ENCODE peak calls at places on chromosomes 13 and 19, in nine cellular contexts. I, E, V, D, M, T, F, J and A are unnamed samples.

GRCh38 chr13:106691251-106691650 is 123.3 kb upstream of the ARGLU1 start:
- DNase-seq in I (no peak), T (no peak), J (no peak), E (no peak), D (no peak), V (no peak), M (no peak), F (no peak), A (no peak)

GRCh38 chr13:63297162-63297561 is 1881.5 kb upstream of the PCDH20 start:
- DNase-seq in F (no peak), I (no peak), V (no peak), T (no peak), E (no peak), J (no peak), D (no peak), M (no peak), A (no peak)

GRCh38 chr13:19592657-19593175 is 31.4 kb upstream of the TPTE2 start:
- DNase-seq in M (no peak), V (no peak), D (no peak), T (no peak), F (no peak), J (no peak), E (no peak), I (no peak), A (no peak)

GRCh38 chr19:42401365-42402303 is 11.5 kb upstream of the CNFN start:
- DNase-seq in I (peak), D (peak), J (peak), V (peak), E (peak), T (peak), M (peak), F (peak), A (peak)

GRCh38 chr13:77928909-77929308 is 10.3 kb upstream of the EDNRB start:
- DNase-seq in F (no peak), E (no peak), J (no peak), T (no peak), M (no peak), V (no peak), D (no peak), I (no peak), A (peak)

GRCh38 chr19:29629836-29630534 is 23.9 kb downstream of the POP4 start:
- DNase-seq in V (no peak), M (no peak), E (no peak), D (no peak), I (no peak), J (peak), T (no peak), F (peak), A (peak)

GRCh38 chr19:1608414-1609391 is 3.4 kb upstream of the UQCR11 start:
- DNase-seq in I (no peak), J (no peak), M (no peak), V (no peak), D (no peak), T (peak), E (no peak), F (no peak), A (peak)

GRCh38 chr13:29457299-29457698 is 138.2 kb downstream of the SLC7A1 start:
- DNase-seq in T (no peak), I (no peak), V (no peak), F (no peak), D (no peak), J (no peak), E (no peak), M (no peak), A (peak)

GRCh38 chr13:109131698-109132257 is 502.4 kb downstream of the MYO16 start:
- DNase-seq in M (no peak), E (peak), F (no peak), D (no peak), J (no peak), V (no peak), T (no peak), I (no peak), A (no peak)

DNA sequence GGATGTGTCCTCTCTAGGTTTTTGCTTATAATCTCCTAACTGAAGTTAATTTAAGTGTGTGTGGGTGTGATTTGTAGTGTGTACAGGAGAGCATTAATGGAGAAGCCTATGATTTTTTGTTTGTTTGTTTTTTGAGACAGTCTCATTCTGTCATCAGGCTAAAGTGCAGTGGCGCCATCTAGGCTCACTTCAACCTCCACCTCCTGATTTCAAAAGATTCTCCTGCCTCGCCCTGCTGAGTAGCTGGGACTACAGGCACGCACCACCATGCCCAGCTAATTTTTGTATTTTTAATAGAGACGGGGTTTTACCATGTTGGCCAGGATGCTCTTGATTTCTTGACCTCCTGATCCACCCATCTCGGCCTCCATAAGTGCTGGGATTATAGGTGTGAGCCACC is 20.6 kb downstream of the ZNF701 start:
- DNase-seq in J (no peak), D (no peak), I (no peak), E (no peak), F (no peak), V (no peak), T (no peak), M (no peak), A (no peak)
- TF ChIP-seq CTCF in J (no peak), D (no peak), I (no peak), E (no peak), F (no peak), V (no peak), T (no peak), M (no peak), A (no peak)

DNA sequence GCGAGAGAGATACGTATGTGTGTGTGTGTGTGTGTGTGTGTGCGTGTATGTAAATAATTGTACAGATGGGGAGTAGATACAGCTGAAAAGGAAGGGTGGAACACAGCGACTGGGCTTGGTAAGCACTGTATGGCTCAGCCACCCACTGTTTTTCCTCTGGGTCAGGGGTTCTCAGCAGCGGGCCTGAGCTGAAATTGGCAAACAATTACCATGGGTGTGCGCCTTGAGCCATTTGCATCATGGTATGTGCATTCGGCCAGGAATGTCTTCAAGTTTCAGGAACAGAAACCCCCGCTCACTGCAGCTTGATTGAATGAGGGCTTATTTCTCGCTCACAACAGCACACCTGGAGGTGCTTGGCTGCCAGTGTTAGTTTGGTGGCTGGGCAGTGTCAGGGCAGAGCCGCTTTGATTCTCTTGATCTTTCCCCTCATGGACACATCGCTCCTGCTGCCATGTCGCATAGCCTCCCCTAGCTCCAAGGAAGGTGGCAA is 126.7 kb downstream of the SIPA1L3 start:
- DNase-seq in F (no peak), I (no peak), D (no peak), M (no peak), J (no peak), E (no peak), T (no peak), V (no peak), A (no peak)
- TF ChIP-seq CTCF in F (no peak), I (no peak), D (no peak), M (no peak), J (no peak), E (no peak), T (no peak), V (no peak), A (no peak)

GRCh38 chr19:57701625-57702024 is 7.4 kb downstream of the ZNF154 start:
- DNase-seq in F (no peak), T (no peak), E (no peak), V (no peak), J (no peak), I (no peak), D (no peak), M (no peak), A (no peak)
- TF ChIP-seq CTCF in F (no peak), T (no peak), E (no peak), V (no peak), J (no peak), I (no peak), D (no peak), M (no peak), A (no peak)

GRCh38 chr19:18520848-18521691 is 800 bp downstream of the ELL start:
- DNase-seq in V (no peak), M (no peak), J (peak), E (peak), F (peak), I (no peak), D (peak), T (peak), A (peak)
- TF ChIP-seq CTCF in V (no peak), M (peak), J (no peak), E (no peak), F (no peak), I (no peak), D (no peak), T (no peak), A (no peak)

GRCh38 chr19:23328211-23328610 is 67.1 kb downstream of the ZNF91 start:
- DNase-seq in J (no peak), T (no peak), I (no peak), M (no peak), F (no peak), E (no peak), D (no peak), V (no peak), A (no peak)
- TF ChIP-seq CTCF in J (no peak), T (no peak), I (no peak), M (no peak), F (no peak), E (no peak), D (no peak), V (no peak), A (no peak)

DNA sequence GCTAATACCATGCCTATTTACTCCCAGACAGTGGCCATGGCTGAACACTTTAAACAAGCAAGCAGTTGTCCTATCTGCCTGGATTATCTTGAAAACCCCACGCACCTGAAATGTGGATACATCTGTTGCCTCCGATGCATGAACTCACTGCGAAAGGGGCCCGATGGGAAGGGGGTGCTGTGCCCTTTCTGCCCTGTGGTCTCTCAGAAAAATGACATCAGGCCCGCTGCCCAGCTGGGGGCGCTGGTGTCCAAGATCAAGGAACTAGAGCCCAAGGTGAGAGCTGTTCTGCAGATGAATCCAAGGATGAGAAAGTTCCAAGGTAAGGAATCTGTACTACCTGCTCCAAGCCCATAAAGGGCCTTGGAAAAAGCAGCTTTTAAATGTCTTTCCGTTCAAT is 8.6 kb downstream of the RFPL4AL1 start:
- DNase-seq in M (peak), I (no peak), E (no peak), F (no peak), V (no peak), T (no peak), D (no peak), J (no peak), A (peak)
- TF ChIP-seq CTCF in M (no peak), I (no peak), E (no peak), F (no peak), V (no peak), T (no peak), D (no peak), J (no peak), A (no peak)